ENCODE peak calls at places on chromosomes 1 and 21, in five cellular contexts. P, H, R, B and G are unnamed samples.

GRCh38 chr1:68321084-68321685 is 88.9 kb upstream of the WLS start:
- DNase-seq in B (peak; percentile 61), P (no peak), H (peak; percentile 44), R (peak; percentile 67), G (peak; percentile 34)

GRCh38 chr1:244065063-244065788 is 14.1 kb downstream of the ZBTB18 start:
- DNase-seq in P (no peak), B (peak; percentile 11), H (no peak), R (no peak), G (no peak)

GRCh38 chr1:235502601-235503332 is 1.5 kb downstream of the B3GALNT2 start:
- DNase-seq in R (no peak), B (peak; percentile 64), H (no peak), P (peak; percentile 47), G (no peak)

GRCh38 chr1:94708299-94708685 is 111.9 kb upstream of the SLC44A3 start:
- DNase-seq in R (no peak), B (no peak), H (no peak), P (no peak), G (no peak)

GRCh38 chr1:8602471-8603219 is 214.8 kb downstream of the RERE start:
- DNase-seq in H (no peak), R (no peak), P (no peak), B (no peak), G (no peak)

GRCh38 chr1:65764052-65764451 is 28.6 kb upstream of the PDE4B start:
- DNase-seq in H (no peak), B (no peak), R (no peak), P (no peak), G (no peak)

GRCh38 chr1:19010503-19010902 is 54.0 kb upstream of the IFFO2 start:
- DNase-seq in R (no peak), P (no peak), B (no peak), H (no peak), G (no peak)

GRCh38 chr1:21247892-21248715 is 42.2 kb downstream of the ECE1 start:
- DNase-seq in R (no peak), P (no peak), H (no peak), B (no peak), G (no peak)

GRCh38 chr1:181142096-181143043 is 53.9 kb downstream of the IER5 start:
- DNase-seq in R (peak; percentile 87), B (peak; percentile 89), H (peak; percentile 86), P (peak; percentile 87), G (peak; percentile 95)

GRCh38 chr1:181140891-181141290 is 52.4 kb downstream of the IER5 start:
- DNase-seq in P (no peak), H (no peak), B (no peak), R (no peak), G (no peak)

GRCh38 chr1:181139631-181140051 is 51.1 kb downstream of the IER5 start:
- DNase-seq in R (no peak), P (peak; percentile 82), H (no peak), B (peak; percentile 73), G (no peak)

GRCh38 chr1:181141431-181141910 is 53.0 kb downstream of the IER5 start:
- DNase-seq in H (no peak), B (peak; percentile 95), P (peak; percentile 97), R (no peak), G (peak; percentile 40)

DNA sequence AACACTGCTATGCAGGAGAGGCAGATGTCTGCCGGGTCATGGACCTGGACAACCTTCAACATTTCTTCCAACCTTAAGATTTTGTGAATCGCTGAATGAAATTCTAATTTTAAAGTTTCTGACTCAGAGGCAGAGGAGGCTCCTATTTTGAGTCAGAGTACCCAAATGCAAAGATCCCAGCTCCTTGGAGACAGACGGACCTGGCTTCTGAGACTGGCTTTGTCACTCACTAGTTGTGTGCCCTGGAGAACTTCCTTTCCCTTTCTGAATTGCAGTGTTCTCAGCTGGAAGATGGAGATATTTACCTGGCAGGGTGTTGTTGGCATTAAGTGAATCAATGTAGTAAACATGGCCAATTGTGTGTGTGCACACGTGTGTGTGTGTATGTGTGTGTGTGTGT is 51.9 kb downstream of the IER5 start:
- DNase-seq in R (no peak), H (no peak), B (no peak), P (peak; percentile 50), G (no peak)
- H3K4me3 ChIP-seq in R (no peak overlapping the region), H (no peak overlapping the region), B (no peak overlapping the region), P (no peak overlapping the region), G (no peak overlapping the region)

GRCh38 chr1:4655674-4656532 is 1.5 kb downstream of the AJAP1 start:
- DNase-seq in B (no peak), P (peak; percentile 43), H (peak; percentile 56), R (peak; percentile 41), G (peak; percentile 91)
- H3K4me3 ChIP-seq in B (no peak overlapping the region), P (peak overlapping the region; percentile 10), H (peak overlapping the region; percentile 43), R (peak overlapping the region; percentile 57), G (peak overlapping the region; percentile 63)

DNA sequence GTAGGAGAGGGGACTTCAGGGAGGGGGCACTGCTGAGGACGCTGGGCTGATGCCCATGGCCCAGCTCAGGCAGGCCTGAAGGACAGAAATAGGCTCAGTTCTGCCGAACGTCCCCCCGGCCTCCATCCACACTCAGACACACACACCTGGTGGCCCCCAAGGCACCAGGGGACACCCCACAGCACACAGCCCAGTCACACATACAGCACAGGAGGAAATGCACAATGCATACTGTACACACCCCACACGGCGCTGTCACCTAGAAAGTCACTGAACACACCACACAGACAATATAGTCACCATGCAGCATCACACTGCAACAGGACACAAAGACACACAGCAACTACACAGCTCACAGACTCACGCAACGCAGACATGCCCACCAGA is 562 bp downstream of the SYTL1 start:
- DNase-seq in P (no peak), B (no peak), H (no peak), R (no peak), G (peak; percentile 57)
- H3K4me3 ChIP-seq in P (no peak overlapping the region), B (no peak overlapping the region), H (peak overlapping the region; percentile 4), R (no peak overlapping the region), G (peak overlapping the region; percentile 23)

DNA sequence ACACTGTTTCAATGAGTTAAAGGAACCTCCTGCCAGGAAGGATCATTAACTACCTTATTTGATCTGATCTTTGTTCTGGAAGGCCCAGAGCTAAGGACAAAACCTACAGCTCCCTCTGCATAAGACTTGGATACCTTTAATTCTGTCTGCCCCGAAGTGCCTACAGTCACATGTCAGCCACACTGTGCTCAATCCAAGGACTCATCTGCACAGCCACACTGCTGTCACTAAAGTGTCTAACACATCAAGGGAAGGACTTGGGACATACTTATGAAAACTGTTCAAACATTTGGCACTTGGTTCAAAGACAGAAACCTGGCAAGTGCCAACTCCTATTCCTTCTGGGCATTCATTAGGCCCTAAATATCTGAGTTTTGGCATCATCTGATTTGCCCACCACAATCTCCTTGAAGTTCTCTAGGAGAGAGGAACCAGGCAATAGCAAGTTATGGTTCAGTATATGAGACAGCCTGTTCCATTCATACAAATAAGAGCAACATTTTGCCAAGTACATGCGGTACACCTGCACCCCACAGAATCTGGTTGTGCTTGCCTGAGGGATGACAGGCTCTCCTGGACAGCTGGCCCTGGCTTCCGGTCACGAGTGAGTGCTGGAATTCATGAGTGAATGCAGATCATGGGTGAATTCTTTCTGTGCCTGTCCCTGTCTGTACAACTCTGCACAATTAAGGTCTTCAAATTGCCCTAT is 105.9 kb downstream of the KCNK1 start:
- DNase-seq in P (no peak), B (no peak), H (no peak), R (peak; percentile 34), G (no peak)
- H3K4me3 ChIP-seq in P (no peak overlapping the region), B (no peak overlapping the region), H (no peak overlapping the region), R (no peak overlapping the region), G (no peak overlapping the region)

GRCh38 chr1:22844621-22845020 is 128.0 kb downstream of the LACTBL1 start:
- DNase-seq in H (no peak), R (no peak), P (no peak), B (no peak), G (no peak)
- H3K4me3 ChIP-seq in H (no peak overlapping the region), R (no peak overlapping the region), P (no peak overlapping the region), B (no peak overlapping the region), G (no peak overlapping the region)

GRCh38 chr21:34082769-34083168 is 9.4 kb downstream of the MRPS6 start:
- DNase-seq in B (no peak), R (no peak), P (no peak), H (no peak), G (no peak)

GRCh38 chr21:34077888-34078287 is 4.5 kb downstream of the MRPS6 start:
- DNase-seq in H (no peak), P (no peak), R (no peak), B (no peak), G (no peak)

GRCh38 chr21:34078915-34079314 is 5.5 kb downstream of the MRPS6 start:
- DNase-seq in R (no peak), B (no peak), P (no peak), H (no peak), G (no peak)

GRCh38 chr21:34083357-34083756 is 10.0 kb downstream of the MRPS6 start:
- DNase-seq in R (no peak), H (no peak), B (no peak), P (no peak), G (no peak)

GRCh38 chr21:34080693-34081092 is 7.3 kb downstream of the MRPS6 start:
- DNase-seq in H (no peak), B (no peak), P (no peak), R (no peak), G (no peak)
- H3K4me3 ChIP-seq in H (no peak overlapping the region), B (no peak overlapping the region), P (no peak overlapping the region), R (no peak overlapping the region), G (no peak overlapping the region)

GRCh38 chr1:200242379-200243041 is 167.3 kb downstream of the ZNF281 start:
- DNase-seq in H (no peak), R (peak; percentile 19), P (no peak), B (peak; percentile 54), G (no peak)

GRCh38 chr1:200243042-200243437 is 166.8 kb downstream of the ZNF281 start:
- DNase-seq in B (peak; percentile 55), H (no peak), P (no peak), R (no peak), G (no peak)

GRCh38 chr1:200238311-200238710 is 171.5 kb downstream of the ZNF281 start:
- DNase-seq in R (no peak), H (no peak), B (no peak), P (peak; percentile 59), G (no peak)

GRCh38 chr1:200237066-200237465 is 172.8 kb downstream of the ZNF281 start:
- DNase-seq in H (no peak), P (no peak), B (no peak), R (no peak), G (no peak)

GRCh38 chr1:200240655-200241054 is 169.2 kb downstream of the ZNF281 start:
- DNase-seq in B (peak; percentile 47), P (no peak), R (no peak), H (no peak), G (no peak)
- H3K4me3 ChIP-seq in B (no peak overlapping the region), P (no peak overlapping the region), R (no peak overlapping the region), H (no peak overlapping the region), G (no peak overlapping the region)